ENCODE peak calls at places on chromosomes 5 and 9, in eight cellular contexts. N is prostate gland, U is endothelial cell of umbilical vein, P is lung, I is pancreas, Q is iPS DF 6.9, E is A673, S is cardiac muscle cell. L is an unnamed sample. For H3K4me1, the result is how much of the 10 kb centered on the place peaks cover.

GRCh38 chr5:112240011-112240410 is 179.1 kb downstream of the EPB41L4A start:
- DNase-seq in E (no peak), U (no peak), S (no peak), P (no peak), N (no peak), Q (no peak), I (no peak), L (no peak)

GRCh38 chr9:82184524-82184923 is 196.0 kb downstream of the SPATA31D1 start:
- DNase-seq in E (no peak), P (no peak), U (no peak), I (no peak), S (no peak), Q (no peak), N (no peak), L (no peak)

GRCh38 chr5:40022057-40022456 is 597.3 kb upstream of the DAB2 start:
- DNase-seq in S (no peak), U (no peak), N (no peak), Q (no peak), E (peak), I (no peak), P (no peak), L (no peak)

GRCh38 chr5:6900828-6901227 is 187.6 kb downstream of the TENT4A start:
- DNase-seq in E (no peak), S (no peak), I (peak), P (no peak), Q (no peak), N (no peak), U (no peak), L (no peak)

GRCh38 chr5:67379761-67380160 is 183.2 kb upstream of the CD180 start:
- DNase-seq in Q (no peak), N (no peak), S (no peak), E (no peak), P (no peak), U (no peak), I (no peak), L (no peak)

GRCh38 chr9:6944093-6944551 is 186.3 kb downstream of the KDM4C start:
- DNase-seq in P (no peak), I (no peak), E (peak), U (peak), N (no peak), S (peak), Q (no peak), L (no peak)

GRCh38 chr5:127615916-127616315 is 33.0 kb upstream of the CTXN3 start:
- DNase-seq in N (peak), Q (no peak), P (no peak), S (peak), I (no peak), U (no peak), E (no peak), L (no peak)

GRCh38 chr9:137492464-137493162 is 33.5 kb upstream of the NSMF start:
- DNase-seq in N (no peak), I (no peak), S (no peak), P (no peak), U (no peak), E (peak), Q (no peak), L (peak)

GRCh38 chr5:88884435-88884877 is 1.5 kb upstream of the MEF2C start:
- DNase-seq in E (no peak), S (peak), Q (no peak), I (no peak), U (peak), P (no peak), N (no peak), L (no peak)

GRCh38 chr5:73355083-73355482 is 93.5 kb downstream of the FOXD1 start:
- DNase-seq in U (no peak), S (no peak), P (no peak), Q (no peak), E (no peak), N (no peak), I (no peak), L (no peak)

GRCh38 chr5:31213676-31214638 is 20.5 kb downstream of the CDH6 start:
- DNase-seq in I (no peak), U (no peak), S (no peak), P (no peak), N (no peak), Q (no peak), E (no peak), L (no peak)

GRCh38 chr5:171520300-171521170 is 101.1 kb downstream of the FGF18 start:
- DNase-seq in U (peak), E (no peak), N (no peak), S (peak), Q (no peak), I (no peak), P (no peak), L (no peak)

GRCh38 chr9:35085078-35085477 is 5.3 kb upstream of the FANCG start:
- DNase-seq in U (no peak), Q (no peak), E (no peak), N (no peak), I (no peak), S (no peak), P (no peak), L (no peak)

GRCh38 chr5:126370796-126371718 is 52.2 kb upstream of the GRAMD2B start:
- DNase-seq in P (no peak), I (peak), S (peak), Q (no peak), N (no peak), U (no peak), E (no peak), L (no peak)

GRCh38 chr5:52909192-52909591 is 80.0 kb upstream of the ITGA2 start:
- DNase-seq in N (no peak), I (no peak), Q (no peak), E (no peak), U (no peak), S (peak), P (no peak), L (no peak)

GRCh38 chr5:60102961-60103683 is 209.6 kb upstream of the PDE4D start:
- DNase-seq in S (no peak), E (peak), P (no peak), U (no peak), I (no peak), N (no peak), Q (no peak), L (no peak)

GRCh38 chr5:28807230-28807629 is 1768.8 kb upstream of the CDH9 start:
- DNase-seq in Q (no peak), U (no peak), P (no peak), S (no peak), E (no peak), I (no peak), N (no peak), L (no peak)

GRCh38 chr9:127225747-127226646 is 38.6 kb upstream of the GARNL3 start:
- DNase-seq in Q (no peak), I (no peak), S (no peak), N (no peak), P (no peak), U (no peak), E (no peak), L (no peak)

GRCh38 chr9:81380960-81381359 is 308.4 kb downstream of the TLE1 start:
- DNase-seq in S (no peak), Q (no peak), U (no peak), I (no peak), P (no peak), E (no peak), N (no peak), L (no peak)

GRCh38 chr5:37882636-37883035 is 42.8 kb upstream of the GDNF start:
- DNase-seq in Q (no peak), P (no peak), U (no peak), S (no peak), E (no peak), I (no peak), N (no peak), L (no peak)

GRCh38 chr5:13985736-13986418 is 41.4 kb upstream of the DNAH5 start:
- DNase-seq in I (peak), N (no peak), E (peak), S (peak), U (peak), Q (no peak), P (peak), L (no peak)

GRCh38 chr5:77662615-77663014 is 24.1 kb upstream of the OTP start:
- DNase-seq in S (no peak), I (no peak), Q (no peak), N (no peak), P (no peak), E (no peak), U (no peak), L (no peak)

GRCh38 chr9:121962421-121962820 is 130.7 kb downstream of the TTLL11 start:
- DNase-seq in P (no peak), E (no peak), Q (no peak), I (no peak), U (no peak), N (no peak), S (no peak), L (no peak)
- H3K4me1 ChIP-seq in P (under half), E (under half), Q (under half), I (under half), U (under half), N (under half), S (under half), L (under half)

GRCh38 chr5:131794596-131794995 is 2.2 kb downstream of the FNIP1 start:
- DNase-seq in U (no peak), S (no peak), N (no peak), I (no peak), Q (no peak), E (no peak), P (no peak), L (no peak)
- H3K4me3 ChIP-seq in U (no peak), S (no peak), N (peak), I (no peak), Q (no peak), E (no peak), P (no peak), L (peak)

DNA sequence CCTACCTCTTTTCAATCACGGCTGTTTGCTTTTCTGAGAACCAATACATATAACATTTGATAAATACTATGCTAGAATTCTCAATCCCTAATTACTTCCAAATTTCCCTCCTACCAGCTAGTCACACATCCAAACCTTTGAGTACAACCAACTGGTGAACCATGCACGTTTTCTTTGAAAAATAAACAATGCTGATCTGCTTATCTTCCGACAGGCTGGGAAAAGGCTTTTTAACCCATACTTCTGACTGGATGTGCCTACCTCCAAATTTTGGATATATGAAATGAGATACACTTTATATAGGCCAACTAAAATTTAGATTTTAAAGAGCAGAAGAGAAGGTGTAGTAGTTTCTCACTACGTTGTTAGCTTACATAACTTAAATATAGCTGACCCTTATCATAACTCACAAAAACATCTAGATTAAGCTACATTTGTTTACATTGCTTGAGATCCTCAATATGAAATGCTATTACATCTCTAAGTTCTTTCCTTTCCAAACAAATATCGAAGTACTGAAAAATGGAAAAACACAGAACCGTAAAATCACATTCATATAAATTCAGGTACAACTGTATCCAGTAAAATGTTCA is 2.1 kb downstream of the NR3C1 start:
- DNase-seq in I (no peak), U (peak), E (no peak), S (no peak), N (no peak), Q (no peak), P (no peak), L (no peak)
- H3K4me1 ChIP-seq in I (under half), U (half or more), E (under half), S (under half), N (under half), Q (under half), P (under half), L (half or more)

DNA sequence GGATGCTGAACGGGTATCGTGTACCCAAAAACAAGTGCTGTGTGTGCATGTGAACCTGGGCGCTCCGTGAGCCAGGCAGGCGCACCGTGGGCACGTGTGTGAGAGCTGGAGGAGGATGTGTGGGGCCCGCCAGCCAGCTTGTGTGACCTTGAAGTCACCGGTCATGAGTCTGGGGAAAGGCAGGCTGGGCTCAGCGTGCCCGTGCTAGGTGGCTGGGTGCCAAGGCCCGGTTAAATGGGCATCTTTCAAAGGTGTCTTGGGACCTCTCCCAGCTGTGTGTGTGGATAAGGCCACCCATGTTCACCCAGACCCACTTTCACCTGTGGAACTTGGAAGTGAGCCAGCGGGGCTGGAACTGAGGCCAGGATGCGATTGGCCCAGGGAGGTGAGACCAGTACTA is 3.4 kb downstream of the KCNT1 start:
- DNase-seq in U (no peak), Q (no peak), N (no peak), E (no peak), P (no peak), S (no peak), I (peak), L (no peak)
- H3K4me3 ChIP-seq in U (no peak), Q (no peak), N (no peak), E (no peak), P (no peak), S (no peak), I (no peak), L (no peak)

DNA sequence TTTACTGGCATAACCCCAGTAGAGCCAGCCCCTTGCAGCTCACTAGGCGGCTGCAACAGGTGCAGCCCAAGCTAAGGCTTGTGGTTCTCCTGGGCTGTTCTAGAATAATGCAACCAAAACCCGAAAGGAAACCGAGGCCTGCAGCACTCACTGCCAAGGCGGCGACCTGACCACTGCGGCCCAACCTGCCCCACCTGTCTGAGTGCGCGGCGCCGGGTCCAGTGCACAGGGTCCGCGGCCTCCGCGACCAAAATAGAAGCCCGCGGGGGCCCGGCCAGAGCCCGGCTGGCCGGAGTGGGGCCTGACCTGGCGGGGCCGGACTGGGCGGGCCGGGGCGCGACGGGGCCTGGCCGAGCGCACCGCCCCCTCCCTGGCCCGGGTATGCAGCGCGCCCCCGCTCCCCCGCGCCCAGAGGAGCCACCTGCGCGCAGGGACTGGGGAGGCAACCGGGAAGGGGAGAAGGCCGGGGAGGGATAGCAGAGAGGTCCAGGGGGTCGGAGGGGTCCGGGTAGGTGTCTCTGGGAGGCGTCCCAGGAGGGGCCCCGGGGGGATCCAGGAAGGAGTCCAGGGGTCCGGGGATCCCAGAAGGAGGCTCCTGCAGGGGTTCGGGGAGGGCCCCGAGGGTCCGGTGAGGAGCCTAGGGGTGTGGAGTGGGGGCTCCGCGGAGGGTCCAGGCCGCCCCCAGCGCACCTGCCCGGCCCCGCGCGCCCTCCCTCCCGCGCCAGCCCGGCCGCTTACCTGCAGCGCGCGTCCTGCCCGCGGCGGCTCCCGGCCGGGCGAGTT is 541 bp downstream of the SEMA4D start:
- DNase-seq in I (no peak), E (no peak), P (no peak), Q (no peak), S (no peak), U (no peak), N (peak), L (peak)
- H3K4me1 ChIP-seq in I (under half), E (under half), P (under half), Q (under half), S (under half), U (under half), N (under half), L (half or more)

GRCh38 chr5:135491552-135492318 is 39.6 kb upstream of the TIFAB start:
- DNase-seq in P (peak), N (no peak), I (no peak), Q (no peak), S (no peak), U (no peak), E (no peak), L (no peak)
- H3K4me3 ChIP-seq in P (no peak), N (no peak), I (no peak), Q (peak), S (no peak), U (no peak), E (no peak), L (no peak)

DNA sequence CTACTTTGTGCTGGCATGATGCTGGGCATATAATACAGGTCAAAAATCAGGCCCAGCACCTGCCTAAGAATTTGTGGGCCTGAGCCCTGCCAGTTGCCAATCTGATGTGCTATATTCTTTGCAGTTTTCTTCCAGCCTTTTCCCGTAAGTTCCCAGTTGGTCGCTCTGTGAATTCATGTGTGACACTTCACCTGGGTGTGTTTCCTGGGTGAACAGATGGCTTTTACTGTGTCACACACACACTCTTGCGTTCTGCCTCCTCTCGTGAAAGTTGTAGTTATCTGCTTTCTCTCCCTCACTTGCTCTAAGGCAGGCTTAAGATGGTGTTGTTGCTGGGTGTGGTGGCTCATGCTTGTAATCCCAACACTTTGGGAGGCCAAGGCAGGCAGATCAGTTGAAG is 153.5 kb upstream of the DMRT1 start:
- DNase-seq in S (no peak), N (no peak), I (no peak), U (no peak), P (no peak), Q (no peak), E (no peak), L (no peak)
- H3K4me1 ChIP-seq in S (under half), N (under half), I (under half), U (half or more), P (under half), Q (under half), E (under half), L (under half)

DNA sequence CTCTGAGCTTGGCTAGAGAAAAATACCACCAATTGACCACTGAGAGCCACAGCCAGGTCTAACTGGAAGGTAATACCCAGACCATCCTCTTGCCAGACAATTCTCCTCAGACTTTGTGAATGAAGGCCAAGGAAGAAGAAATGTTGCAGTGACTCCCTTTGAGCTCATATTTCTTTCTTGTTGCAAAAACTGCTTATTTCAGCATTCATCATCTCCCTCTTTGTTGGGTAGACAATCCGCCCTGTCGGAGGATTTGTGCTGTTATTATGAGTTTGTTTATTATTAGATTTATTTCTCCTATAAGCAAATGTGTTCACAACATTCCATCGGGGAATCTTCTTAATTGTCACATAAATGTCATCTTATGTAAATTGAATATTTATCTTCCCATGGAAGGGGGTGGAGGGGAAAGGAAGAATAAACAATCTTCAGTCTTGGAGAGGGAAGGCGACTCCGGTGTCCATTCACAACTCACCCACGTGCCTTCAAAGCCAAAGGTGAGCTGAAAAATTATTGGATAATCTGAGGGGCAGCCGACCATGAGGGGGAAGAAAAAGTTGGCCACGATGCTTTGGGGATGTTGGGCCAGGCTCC is 1.8 kb upstream of the JADE2 start:
- DNase-seq in Q (no peak), I (no peak), N (no peak), U (no peak), P (no peak), E (no peak), S (no peak), L (no peak)
- H3K4me3 ChIP-seq in Q (peak), I (peak), N (peak), U (peak), P (peak), E (peak), S (peak), L (peak)